ENCODE peak calls at places on chromosome 11, in four cellular contexts. X is CD4-positive, alpha-beta memory T cell; D is right cardiac atrium; G is AG04450. B is an unnamed sample.

GRCh38 chr11:1163911-1164735 is 6.4 kb downstream of the MUC5AC start:
- DNase-seq in X (no peak), D (peak; percentile 44), G (no peak), B (no peak)

GRCh38 chr11:68076371-68077042 is 37.7 kb downstream of the TCIRG1 start:
- DNase-seq in X (no peak), D (no peak), G (no peak), B (no peak)

GRCh38 chr11:46557684-46558151 is 36.1 kb downstream of the AMBRA1 start:
- DNase-seq in X (no peak), D (no peak), G (no peak), B (no peak)

GRCh38 chr11:6576471-6577373 is 26.7 kb downstream of the RRP8 start:
- DNase-seq in X (no peak), D (peak; percentile 55), G (no peak), B (no peak)

GRCh38 chr11:47924184-47924671 is 56.1 kb upstream of the PTPRJ start:
- DNase-seq in X (no peak), D (no peak), G (no peak), B (peak; percentile 55)

GRCh38 chr11:3995949-3996554 is 98.5 kb upstream of the RRM1 start:
- DNase-seq in X (no peak), D (no peak), G (no peak), B (no peak)

GRCh38 chr11:77886401-77886800 is 65.5 kb downstream of the AAMDC start:
- DNase-seq in X (no peak), D (no peak), G (no peak), B (no peak)

GRCh38 chr11:134664863-134665535 is 253.0 kb upstream of the B3GAT1 start:
- DNase-seq in X (no peak), D (no peak), G (no peak), B (no peak)

GRCh38 chr11:73376803-73377629 is 817 bp downstream of the RELT start:
- DNase-seq in X (peak; percentile 70), D (peak; percentile 79), G (no peak), B (peak; percentile 66)

GRCh38 chr11:24005202-24005876 is 491.5 kb upstream of the LUZP2 start:
- DNase-seq in X (no peak), D (no peak), G (no peak), B (no peak)

GRCh38 chr11:13277719-13278619 is at the start of gene BMAL1:
- DNase-seq in X (no peak), D (peak; percentile 85), G (no peak), B (no peak)

GRCh38 chr11:255176-255575 is 18.4 kb downstream of the PSMD13 start:
- DNase-seq in X (no peak), D (no peak), G (no peak), B (no peak)

GRCh38 chr11:135069884-135070283 is 657.8 kb upstream of the B3GAT1 start:
- DNase-seq in X (no peak), D (no peak), G (no peak), B (peak; percentile 6)

GRCh38 chr11:114598461-114598860 is 2.9 kb upstream of the NXPE4 start:
- DNase-seq in X (no peak), D (no peak), G (no peak), B (no peak)

GRCh38 chr11:128498846-128499245 is 88.5 kb downstream of the ETS1 start:
- DNase-seq in X (no peak), D (no peak), G (no peak), B (no peak)

GRCh38 chr11:130061017-130061416 is 8.7 kb upstream of the APLP2 start:
- DNase-seq in X (no peak), D (no peak), G (no peak), B (no peak)

GRCh38 chr11:65295571-65296338 is 18.9 kb upstream of the CDC42EP2 start:
- DNase-seq in X (no peak), D (no peak), G (no peak), B (no peak)
- H3K27ac ChIP-seq in X (no peak overlapping the region), D (peak overlapping the region; percentile 51), G (no peak overlapping the region), B (no peak overlapping the region)

DNA sequence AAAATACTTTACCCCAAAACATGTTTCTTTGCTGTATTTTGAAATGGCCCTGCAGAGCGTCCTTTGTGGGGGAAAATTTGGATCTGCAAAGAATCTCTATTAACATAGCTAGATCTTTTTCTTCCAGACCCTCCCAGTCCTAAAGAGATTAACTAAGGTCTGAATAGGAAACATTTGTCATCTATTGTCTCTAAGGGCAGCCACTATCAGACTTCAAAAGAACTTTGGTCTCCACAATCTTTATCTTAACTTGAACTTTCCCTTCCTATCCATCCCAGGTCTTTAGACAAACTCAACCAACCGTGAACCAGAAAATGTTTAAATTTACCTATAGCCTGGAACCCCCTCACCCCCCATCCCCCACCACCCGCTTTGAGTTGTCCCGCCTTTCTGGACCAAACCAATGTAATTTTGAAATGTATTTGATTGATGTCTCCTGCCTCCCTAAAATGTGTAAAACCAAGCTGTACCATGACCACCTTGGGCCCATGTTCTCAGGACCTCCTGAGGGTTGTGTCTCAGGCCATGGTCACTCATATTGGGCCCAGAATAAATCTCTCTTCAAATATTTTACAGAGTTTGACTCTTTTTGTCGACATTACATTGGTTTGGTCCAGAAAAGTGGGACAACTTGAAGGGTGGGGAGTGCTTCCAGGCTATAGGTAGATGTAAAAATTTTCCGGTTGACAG is 3.5 kb upstream of the KRTAP5-9 start:
- DNase-seq in X (no peak), D (no peak), G (no peak), B (no peak)
- H3K27ac ChIP-seq in X (no peak overlapping the region), D (no peak overlapping the region), G (no peak overlapping the region), B (no peak overlapping the region)

GRCh38 chr11:118201966-118202365 is 22.8 kb downstream of the JAML start:
- DNase-seq in X (no peak), D (no peak), G (no peak), B (no peak)
- H3K27ac ChIP-seq in X (peak overlapping the region; percentile 32), D (no peak overlapping the region), G (no peak overlapping the region), B (no peak overlapping the region)

GRCh38 chr11:122193457-122193856 is 77.4 kb upstream of the BLID start:
- DNase-seq in X (no peak), D (no peak), G (no peak), B (no peak)

GRCh38 chr11:122197055-122197987 is 81.3 kb upstream of the BLID start:
- DNase-seq in X (no peak), D (no peak), G (peak; percentile 94), B (peak; percentile 63)

GRCh38 chr11:122189259-122189658 is 73.2 kb upstream of the BLID start:
- DNase-seq in X (no peak), D (no peak), G (peak; percentile 85), B (peak; percentile 76)

GRCh38 chr11:122195790-122196189 is 79.8 kb upstream of the BLID start:
- DNase-seq in X (no peak), D (no peak), G (no peak), B (no peak)

GRCh38 chr11:122192634-122193245 is 76.7 kb upstream of the BLID start:
- DNase-seq in X (no peak), D (no peak), G (no peak), B (no peak)
- H3K27ac ChIP-seq in X (no peak overlapping the region), D (peak overlapping the region; percentile 80), G (peak overlapping the region; percentile 68), B (peak overlapping the region; percentile 82)

DNA sequence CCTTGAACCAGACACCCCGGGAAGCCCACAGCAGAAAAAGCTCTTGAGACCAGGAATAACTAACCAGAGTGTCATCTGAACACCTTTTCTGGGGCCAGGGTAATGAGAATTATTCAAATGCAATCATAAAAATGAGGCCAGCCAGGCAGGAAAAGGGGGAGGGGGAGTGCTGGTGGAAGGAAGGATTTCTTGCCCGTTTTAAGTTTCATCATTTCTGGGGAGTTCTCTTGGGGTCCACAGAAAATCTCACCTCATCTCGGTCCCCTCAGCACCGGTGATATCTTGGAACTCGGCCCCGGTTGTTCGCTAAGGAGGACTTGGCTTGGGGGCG is 495 bp upstream of the PKNOX2 start:
- DNase-seq in X (no peak), D (no peak), G (no peak), B (no peak)
- H3K27ac ChIP-seq in X (no peak overlapping the region), D (no peak overlapping the region), G (no peak overlapping the region), B (no peak overlapping the region)